ENCODE peak calls at places on chromosomes 3 and 15, in ten cellular contexts. S is lower lobe of right lung, T is hepatocyte, K is bronchial epithelial cell, N is heart right ventricle, Y is RWPE2, P is IMR-90, O is endodermal cell, F is H7, Q is MM.1S. Z is an unnamed sample.

GRCh38 chr3:100875239-100875638 is 118.0 kb downstream of the ABI3BP start:
- DNase-seq in S (no peak), T (no peak), K (peak; percentile 82), N (peak; percentile 53), Y (peak; percentile 62), P (peak; percentile 88), O (no peak), F (no peak), Q (no peak), Z (no peak)

GRCh38 chr15:31200735-31201151 is 99.2 kb upstream of the TRPM1 start:
- DNase-seq in S (peak; percentile 88), T (peak; percentile 86), K (peak; percentile 65), N (peak; percentile 83), Y (no peak), P (peak; percentile 39), O (peak; percentile 92), F (peak; percentile 83), Q (peak; percentile 75), Z (no peak)

GRCh38 chr15:44296625-44297524 is 8.4 kb downstream of the GOLM2 start:
- DNase-seq in S (no peak), T (peak; percentile 36), K (peak; percentile 86), N (no peak), Y (no peak), P (peak; percentile 78), O (no peak), F (no peak), Q (no peak), Z (no peak)

GRCh38 chr15:52727825-52728224 is 48.6 kb upstream of the ATOSA start:
- DNase-seq in S (no peak), T (no peak), K (no peak), N (no peak), Y (no peak), P (no peak), O (no peak), F (no peak), Q (peak; percentile 40), Z (no peak)

GRCh38 chr3:76198086-76198485 is 412.7 kb upstream of the ZNF717 start:
- DNase-seq in S (no peak), T (no peak), K (no peak), N (no peak), Y (no peak), P (no peak), O (peak; percentile 56), F (no peak), Q (no peak), Z (no peak)

GRCh38 chr15:61382927-61383326 is 153.8 kb upstream of the RORA start:
- DNase-seq in S (no peak), T (no peak), K (no peak), N (no peak), Y (no peak), P (no peak), O (no peak), F (no peak), Q (no peak), Z (no peak)

GRCh38 chr15:72599855-72600464 is 54.5 kb upstream of the GOLGA6B start:
- DNase-seq in S (no peak), T (peak; percentile 63), K (peak; percentile 53), N (peak; percentile 32), Y (no peak), P (peak; percentile 68), O (peak; percentile 60), F (peak; percentile 37), Q (peak; percentile 59), Z (no peak)

GRCh38 chr3:113105980-113106379 is 105.4 kb upstream of the BOC start:
- DNase-seq in S (no peak), T (no peak), K (no peak), N (no peak), Y (no peak), P (peak; percentile 38), O (no peak), F (no peak), Q (no peak), Z (no peak)

GRCh38 chr3:110946810-110947209 is 124.8 kb upstream of the NECTIN3 start:
- DNase-seq in S (no peak), T (no peak), K (no peak), N (no peak), Y (no peak), P (no peak), O (no peak), F (no peak), Q (no peak), Z (no peak)

GRCh38 chr15:57751177-57751800 is 44.8 kb downstream of the POLR2M start:
- DNase-seq in S (no peak), T (peak; percentile 52), K (peak; percentile 48), N (no peak), Y (no peak), P (peak; percentile 40), O (peak; percentile 63), F (peak; percentile 56), Q (peak; percentile 27), Z (no peak)

GRCh38 chr3:154132777-154133375 is 11.7 kb downstream of the ARHGEF26 start:
- DNase-seq in S (no peak), T (peak; percentile 61), K (peak; percentile 50), N (no peak), Y (no peak), P (peak; percentile 11), O (no peak), F (no peak), Q (no peak), Z (no peak)

GRCh38 chr15:45372032-45372995 is 6.0 kb downstream of the GATM start:
- DNase-seq in S (no peak), T (no peak), K (no peak), N (no peak), Y (no peak), P (no peak), O (no peak), F (peak; percentile 23), Q (no peak), Z (no peak)

GRCh38 chr3:169923189-169923588 is 11.8 kb downstream of the SAMD7 start:
- DNase-seq in S (no peak), T (peak; percentile 44), K (no peak), N (peak; percentile 86), Y (no peak), P (no peak), O (no peak), F (no peak), Q (no peak), Z (no peak)

GRCh38 chr15:85047271-85047948 is 65.8 kb downstream of the PDE8A start:
- DNase-seq in S (no peak), T (peak; percentile 51), K (peak; percentile 76), N (peak; percentile 85), Y (no peak), P (peak; percentile 99), O (no peak), F (no peak), Q (no peak), Z (no peak)

GRCh38 chr3:181316481-181316880 is 326.9 kb upstream of the DNAJC19 start:
- DNase-seq in S (no peak), T (peak; percentile 20), K (peak; percentile 52), N (no peak), Y (no peak), P (peak; percentile 7), O (peak; percentile 63), F (no peak), Q (peak; percentile 50), Z (no peak)

GRCh38 chr3:42376397-42376798 is 34.0 kb downstream of the LYZL4 start:
- DNase-seq in S (no peak), T (peak; percentile 22), K (peak; percentile 89), N (peak; percentile 38), Y (peak; percentile 83), P (peak; percentile 72), O (no peak), F (no peak), Q (no peak), Z (no peak)

DNA sequence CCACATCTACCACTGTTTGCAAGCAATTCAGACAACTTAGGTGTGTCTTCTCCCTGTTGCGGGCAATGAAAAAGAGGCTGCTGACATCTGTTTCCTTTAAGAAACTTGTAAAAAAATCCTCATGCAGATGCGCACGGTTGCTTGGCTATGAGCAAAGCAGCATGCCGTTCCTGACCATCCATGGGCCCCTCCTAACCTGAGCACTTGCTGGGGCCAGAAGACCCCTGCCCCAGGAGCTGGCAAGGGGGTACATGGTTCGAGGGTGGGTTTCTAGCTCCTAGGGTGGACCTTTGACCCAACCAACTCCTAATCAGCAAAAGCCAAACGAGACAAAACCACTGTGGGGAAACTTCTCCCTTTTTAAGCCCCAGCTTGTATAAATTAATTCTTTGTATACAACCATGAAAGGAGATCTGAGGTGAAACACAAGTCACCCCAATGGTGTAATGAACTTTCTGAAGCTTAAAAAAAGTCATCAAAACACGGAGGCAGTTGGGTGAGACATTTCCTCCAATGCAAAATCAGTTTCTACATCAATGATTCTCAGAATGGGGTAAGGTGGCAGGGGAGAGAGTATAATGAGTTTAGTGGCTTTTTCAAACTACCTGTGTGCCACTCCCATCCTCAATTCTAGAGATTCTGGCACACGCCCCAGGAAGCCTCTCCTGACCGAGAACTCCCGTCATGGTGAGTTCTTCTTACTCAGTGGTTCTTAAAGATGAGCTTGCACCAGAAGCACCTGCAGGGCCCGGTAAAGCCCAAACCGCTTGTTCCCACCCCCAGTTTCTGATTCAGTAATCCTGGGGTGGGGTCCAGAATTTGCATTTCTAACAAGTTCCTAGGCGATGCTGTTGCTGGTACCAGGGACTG is 44.1 kb downstream of the CPN2 start:
- DNase-seq in S (no peak), T (no peak), K (no peak), N (no peak), Y (peak; percentile 7), P (no peak), O (peak; percentile 28), F (no peak), Q (peak; percentile 97), Z (no peak)
- H3K27me3 ChIP-seq in S (no peaks in the 10 kb centered on the region), T (no peaks in the 10 kb centered on the region), K (peaks cover 9% of the 10 kb centered on the region), N (no peaks in the 10 kb centered on the region), Y (no peaks in the 10 kb centered on the region), P (peaks cover 73% of the 10 kb centered on the region), O (peaks cover under 1% of the 10 kb centered on the region), F (no peaks in the 10 kb centered on the region), Q (no peaks in the 10 kb centered on the region), Z (no peaks in the 10 kb centered on the region)

GRCh38 chr15:70479785-70480184 is 283.6 kb downstream of the UACA start:
- DNase-seq in S (no peak), T (no peak), K (no peak), N (no peak), Y (no peak), P (no peak), O (no peak), F (no peak), Q (no peak), Z (no peak)
- H3K27me3 ChIP-seq in S (no peaks in the 10 kb centered on the region), T (no peaks in the 10 kb centered on the region), K (peaks cover 31% of the 10 kb centered on the region), N (no peaks in the 10 kb centered on the region), Y (no peaks in the 10 kb centered on the region), P (peaks cover 19% of the 10 kb centered on the region), O (no peaks in the 10 kb centered on the region), F (no peaks in the 10 kb centered on the region), Q (no peaks in the 10 kb centered on the region), Z (no peaks in the 10 kb centered on the region)

GRCh38 chr3:122928396-122929187 is 99.0 kb downstream of the SEMA5B start:
- DNase-seq in S (no peak), T (no peak), K (no peak), N (no peak), Y (no peak), P (no peak), O (no peak), F (no peak), Q (no peak), Z (no peak)
- H3K27me3 ChIP-seq in S (peaks cover 9% of the 10 kb centered on the region), T (peaks cover 10% of the 10 kb centered on the region), K (peaks cover under 1% of the 10 kb centered on the region), N (no peaks in the 10 kb centered on the region), Y (no peaks in the 10 kb centered on the region), P (peaks cover 49% of the 10 kb centered on the region), O (peaks cover 1% of the 10 kb centered on the region), F (no peaks in the 10 kb centered on the region), Q (no peaks in the 10 kb centered on the region), Z (no peaks in the 10 kb centered on the region)

DNA sequence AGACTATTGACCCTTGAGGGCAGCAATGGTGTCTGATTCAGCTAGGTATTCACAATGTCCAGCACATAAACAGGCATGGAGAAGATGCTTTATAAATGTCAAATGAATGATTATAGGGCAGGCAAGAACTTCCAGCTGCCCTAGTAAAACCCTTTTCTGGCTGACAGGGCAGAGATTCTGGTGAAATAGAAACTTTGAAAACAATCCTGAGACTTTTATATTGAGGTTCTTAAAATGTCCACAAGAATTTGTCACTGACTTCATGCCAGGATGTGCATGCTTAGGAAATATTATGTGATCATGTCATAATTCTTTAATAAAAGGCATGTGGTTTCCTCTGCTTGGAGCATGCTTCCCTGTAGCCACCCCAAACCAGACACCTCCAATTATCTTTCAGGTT is 43.2 kb upstream of the CLRN1 start:
- DNase-seq in S (no peak), T (no peak), K (no peak), N (no peak), Y (no peak), P (no peak), O (no peak), F (no peak), Q (no peak), Z (no peak)
- H3K27me3 ChIP-seq in S (no peaks in the 10 kb centered on the region), T (no peaks in the 10 kb centered on the region), K (peaks cover 3% of the 10 kb centered on the region), N (no peaks in the 10 kb centered on the region), Y (no peaks in the 10 kb centered on the region), P (peaks cover 11% of the 10 kb centered on the region), O (no peaks in the 10 kb centered on the region), F (no peaks in the 10 kb centered on the region), Q (no peaks in the 10 kb centered on the region), Z (no peaks in the 10 kb centered on the region)

Z was measured in ascending aorta.